ENCODE peak calls at places on chromosomes 5 and 9, in eight cellular contexts. B, X, C, O, D, Y, T and U are unnamed samples.

GRCh38 chr5:96657068-96657467 is 5.1 kb upstream of the CAST start:
- DNase-seq in Y (peak; percentile 12), X (no peak), D (peak; percentile 69), B (no peak), C (no peak), T (no peak), O (peak; percentile 87), U (no peak)

GRCh38 chr9:129752915-129753724 is at the start of gene PTGES:
- DNase-seq in T (peak; percentile 86), O (peak; percentile 54), B (peak; percentile 69), X (peak; percentile 69), D (peak; percentile 69), Y (no peak), C (peak; percentile 49), U (peak; percentile 73)

GRCh38 chr9:83662933-83663332 is 40.0 kb downstream of the IDNK start:
- DNase-seq in T (no peak), O (no peak), D (no peak), Y (no peak), C (no peak), X (no peak), B (no peak), U (no peak)

GRCh38 chr5:136047858-136048257 is 19.1 kb downstream of the TGFBI start:
- DNase-seq in D (no peak), T (peak; percentile 28), B (no peak), X (no peak), C (no peak), Y (no peak), O (peak; percentile 81), U (no peak)

GRCh38 chr5:116524505-116524904 is 50.1 kb downstream of the SEMA6A start:
- DNase-seq in O (no peak), D (no peak), T (no peak), Y (no peak), B (no peak), C (no peak), X (no peak), U (no peak)

GRCh38 chr5:3925935-3926334 is 330.3 kb downstream of the IRX1 start:
- DNase-seq in T (no peak), O (no peak), D (no peak), B (no peak), Y (no peak), X (no peak), C (no peak), U (no peak)

GRCh38 chr5:154165886-154166285 is 24.6 kb upstream of the GALNT10 start:
- DNase-seq in D (no peak), B (no peak), T (no peak), Y (no peak), O (no peak), X (no peak), C (no peak), U (no peak)

GRCh38 chr9:98532574-98532973 is 176.2 kb downstream of the GABBR2 start:
- DNase-seq in D (no peak), B (no peak), O (no peak), C (no peak), X (no peak), Y (no peak), T (no peak), U (no peak)

GRCh38 chr5:123665822-123666371 is 153.9 kb downstream of the CSNK1G3 start:
- DNase-seq in T (no peak), D (no peak), Y (no peak), X (no peak), O (no peak), B (no peak), C (no peak), U (no peak)

GRCh38 chr9:72886386-72886785 is 66.5 kb downstream of the ALDH1A1 start:
- DNase-seq in C (no peak), T (no peak), X (no peak), O (no peak), D (no peak), Y (no peak), B (no peak), U (no peak)

GRCh38 chr5:173315495-173316352 is 12.5 kb downstream of the STC2 start:
- DNase-seq in O (no peak), X (peak; percentile 51), B (no peak), Y (no peak), C (no peak), T (peak; percentile 74), D (peak; percentile 48), U (peak; percentile 82)
- TF ChIP-seq POLR2A in O (no peak), X (no peak), B (no peak), Y (no peak), C (no peak), T (no peak), D (no peak), U (no peak)

DNA sequence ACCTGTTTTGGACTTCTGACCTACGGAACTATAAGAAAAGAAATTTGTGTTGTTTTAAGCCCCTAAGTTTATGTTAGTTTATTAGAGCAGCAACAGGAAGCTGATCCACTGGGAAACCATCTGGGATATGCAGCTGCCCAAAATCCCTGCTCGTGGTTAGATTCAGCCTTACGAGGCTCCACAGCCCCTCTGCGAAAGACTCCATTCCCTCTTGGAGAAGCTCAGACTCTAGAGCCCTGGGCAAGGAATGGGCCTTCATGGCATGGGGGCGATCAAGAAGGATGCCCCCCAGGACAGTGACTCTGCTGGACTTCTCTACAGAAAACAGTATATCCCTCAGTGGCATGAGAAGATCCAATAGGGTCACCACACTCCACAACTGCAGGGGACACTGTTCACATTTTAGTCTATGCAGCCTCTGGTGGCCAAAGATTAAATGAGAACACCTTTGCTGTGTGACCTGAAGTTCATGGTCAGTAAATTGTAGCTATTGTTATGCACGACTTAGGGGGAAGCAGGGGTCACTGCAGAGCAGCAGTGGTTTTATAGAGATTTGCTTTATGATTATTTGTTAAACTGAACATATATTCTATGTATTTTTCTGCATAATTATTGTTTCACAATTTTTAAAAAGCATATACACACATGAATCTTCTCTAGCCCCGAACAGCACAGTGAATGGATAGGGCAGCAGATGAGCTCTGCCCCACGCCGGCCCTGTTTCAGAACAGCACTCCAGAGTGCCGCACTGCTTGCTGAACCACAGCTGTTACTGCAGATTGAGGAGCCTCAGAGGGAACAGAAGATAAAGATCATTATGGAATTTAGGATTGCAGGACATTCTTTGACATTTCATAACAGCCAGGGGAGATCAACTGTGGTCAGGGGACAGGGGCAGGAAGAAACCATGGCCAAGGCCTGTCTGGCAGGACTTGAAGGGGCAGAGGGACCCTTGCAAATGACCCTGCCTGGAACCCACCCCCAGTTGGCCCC is 20.9 kb downstream of the IRF1 start:
- DNase-seq in C (no peak), X (no peak), O (no peak), D (no peak), B (peak; percentile 24), Y (peak; percentile 60), T (no peak), U (peak; percentile 1)
- TF ChIP-seq POLR2A in C (no peak), X (no peak), O (no peak), D (no peak), B (no peak), Y (no peak), T (no peak), U (no peak)

DNA sequence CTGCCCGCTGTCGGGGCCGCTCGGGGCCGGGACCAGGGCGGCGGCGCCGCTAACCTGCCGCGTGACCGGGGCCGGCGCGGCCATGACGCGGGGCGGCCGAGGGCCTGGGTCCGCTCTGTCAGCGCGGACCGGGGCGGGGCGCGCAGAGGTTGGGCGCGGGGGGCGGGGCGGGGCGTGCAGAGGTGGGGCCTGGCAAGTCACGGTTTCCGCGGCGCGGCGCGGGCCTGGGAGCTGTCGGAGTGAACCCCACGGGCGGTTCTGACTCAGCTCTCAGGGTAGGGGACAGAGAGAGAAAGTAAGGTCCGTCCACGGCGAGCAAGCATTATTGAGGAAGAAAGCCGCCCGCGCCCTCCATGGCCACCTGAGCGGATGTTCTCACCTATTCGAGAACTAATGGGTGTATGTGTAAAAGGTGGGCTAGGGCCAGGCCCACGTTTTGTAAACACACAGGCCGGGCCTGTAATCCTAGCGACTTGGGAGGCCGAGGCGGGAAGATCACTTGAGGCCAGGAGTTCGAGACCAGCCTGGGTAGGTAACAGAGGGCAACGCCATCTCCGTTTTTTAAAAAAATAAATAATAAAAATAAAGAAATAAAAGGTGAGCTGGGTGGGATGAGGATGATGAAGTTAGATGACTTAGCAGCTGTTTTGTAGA is at the start of gene PRXL2C:
- DNase-seq in X (peak; percentile 82), C (peak; percentile 89), Y (peak; percentile 29), O (peak; percentile 67), D (peak; percentile 81), T (peak; percentile 92), B (peak; percentile 85), U (peak; percentile 88)
- TF ChIP-seq POLR2A in X (no peak), C (peak; percentile 10), Y (no peak), O (no peak), D (no peak), T (no peak), B (no peak), U (no peak)

GRCh38 chr9:109779711-109780452 is at the start of gene PALM2AKAP2:
- DNase-seq in X (no peak), O (no peak), T (peak; percentile 31), B (no peak), C (peak; percentile 74), D (no peak), Y (no peak), U (peak; percentile 80)
- TF ChIP-seq POLR2A in X (no peak), O (no peak), T (no peak), B (no peak), C (peak; percentile 84), D (no peak), Y (no peak), U (no peak)

GRCh38 chr5:65156933-65157332 is 324.8 kb downstream of the ADAMTS6 start:
- DNase-seq in C (no peak), B (no peak), X (no peak), Y (no peak), O (no peak), T (no peak), D (no peak), U (no peak)
- TF ChIP-seq POLR2A in C (no peak), B (no peak), X (no peak), Y (no peak), O (no peak), T (no peak), D (no peak), U (no peak)

DNA sequence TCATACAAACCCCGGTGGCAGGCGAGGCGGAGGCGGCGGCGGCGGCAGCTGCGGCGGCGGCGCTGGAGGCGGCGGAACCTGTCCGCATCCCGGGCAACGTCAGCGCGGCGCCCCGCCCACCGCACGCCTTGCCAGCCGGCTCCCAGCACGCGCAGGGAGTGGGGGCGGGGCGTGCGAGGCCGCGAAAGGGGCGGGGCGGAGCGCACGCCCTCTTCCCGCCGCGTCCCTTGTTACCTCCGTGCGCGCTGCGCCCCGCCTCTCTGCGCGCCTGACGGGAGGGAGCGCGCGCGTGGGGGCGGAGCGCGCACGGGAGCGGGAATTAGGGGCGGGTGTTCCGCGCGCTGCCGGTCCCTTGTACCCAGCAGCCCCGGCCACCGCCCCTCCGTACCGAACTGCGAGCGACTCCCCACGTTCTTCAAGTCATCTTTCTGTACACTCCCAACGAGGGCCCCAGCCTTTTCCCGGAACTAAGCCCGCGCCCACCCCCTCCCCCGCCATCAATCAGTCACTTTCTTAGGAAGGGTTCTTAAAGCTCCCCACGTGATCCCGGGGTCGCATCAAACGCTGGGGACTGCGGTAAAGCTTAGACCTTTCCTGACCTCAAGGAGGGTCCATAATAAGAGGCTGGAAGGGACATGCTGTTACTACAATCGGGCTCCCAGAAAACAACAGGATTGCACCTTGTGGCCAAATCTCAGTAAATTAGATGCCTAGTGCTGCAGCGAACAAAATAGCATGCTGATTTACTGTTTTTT is at the start of gene AGTPBP1:
- DNase-seq in O (peak; percentile 94), D (peak; percentile 89), C (peak; percentile 99), B (peak; percentile 98), T (peak; percentile 97), X (peak; percentile 90), Y (peak; percentile 78), U (peak; percentile 97)
- TF ChIP-seq POLR2A in O (peak; percentile 22), D (no peak), C (peak; percentile 73), B (no peak), T (no peak), X (peak; percentile 5), Y (no peak), U (peak; percentile 82)